ENCODE peak calls at places on chromosomes 6 and 20, in five cellular contexts. M is mesenchymal stem cell, Q is IMR-90, U is neuronal stem cell, D is trophoblast cell. Y is an unnamed sample.

GRCh38 chr6:27268803-27269202 is 21.3 kb downstream of the PRSS16 start:
- DNase-seq in M (no peak), Q (no peak), U (no peak), D (no peak), Y (no peak)

GRCh38 chr6:112289039-112289566 is 34.7 kb upstream of the LAMA4 start:
- DNase-seq in U (no peak), M (peak), Q (peak), D (no peak), Y (peak)

GRCh38 chr6:149200282-149200936 is 117.1 kb upstream of the TAB2 start:
- DNase-seq in U (no peak), M (no peak), Q (no peak), D (no peak), Y (no peak)

GRCh38 chr20:46348972-46349741 is 40.9 kb upstream of the CDH22 start:
- DNase-seq in D (peak), Q (peak), M (peak), U (peak), Y (peak)

GRCh38 chr20:50335105-50335504 is 144.5 kb downstream of the CEBPB start:
- DNase-seq in Q (peak), M (peak), U (peak), D (peak), Y (peak)

GRCh38 chr20:54681869-54682268 is 206.5 kb downstream of the DOK5 start:
- DNase-seq in Q (no peak), D (no peak), U (no peak), M (no peak), Y (no peak)

GRCh38 chr6:111556004-111556403 is 49.7 kb downstream of the TRAF3IP2 start:
- DNase-seq in U (no peak), M (no peak), Q (no peak), D (no peak), Y (no peak)

GRCh38 chr6:160267102-160267501 is 8.5 kb upstream of the SLC22A2 start:
- DNase-seq in Q (no peak), D (no peak), M (no peak), U (no peak), Y (no peak)

GRCh38 chr6:26497610-26498009 is 2.5 kb upstream of the BTN1A1 start:
- DNase-seq in Q (no peak), D (no peak), U (no peak), M (no peak), Y (no peak)

GRCh38 chr6:79946242-79946641 is 1.1 kb downstream of the ELOVL4 start:
- DNase-seq in M (peak), U (peak), Q (peak), D (no peak), Y (peak)

GRCh38 chr20:19937651-19938420 is 79.3 kb upstream of the NAA20 start:
- DNase-seq in D (no peak), Q (no peak), U (no peak), M (no peak), Y (no peak)

GRCh38 chr6:19719691-19720127 is 117.5 kb upstream of the ID4 start:
- DNase-seq in M (peak), Q (peak), D (no peak), U (peak), Y (peak)
- H3K4ac ChIP-seq in M (no peak), Q (peak), D (no peak), U (no peak), Y (no peak)

DNA sequence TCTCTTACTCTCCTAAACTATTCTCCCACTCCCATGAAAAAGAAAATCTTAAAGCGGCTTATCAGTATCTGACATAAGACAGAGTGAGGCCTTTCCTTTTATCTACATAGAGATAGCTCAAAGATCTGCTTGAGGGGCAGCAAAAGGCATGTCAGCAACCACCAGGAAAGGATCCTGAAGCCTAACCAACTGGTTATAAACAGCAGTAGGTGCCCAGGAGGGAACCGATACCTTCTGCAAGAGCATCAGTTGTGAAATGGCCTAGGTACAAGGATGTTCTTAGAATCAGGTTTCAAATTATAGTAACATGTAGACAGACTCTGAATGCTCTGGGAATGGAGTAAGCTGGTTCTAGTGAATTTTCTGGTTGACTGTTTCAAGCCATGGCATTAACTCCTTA is 21.4 kb downstream of the JARID2 start:
- DNase-seq in Q (no peak), D (no peak), M (no peak), U (no peak), Y (peak)
- H3K4ac ChIP-seq in Q (no peak), D (peak), M (no peak), U (no peak), Y (no peak)

GRCh38 chr6:146410851-146411595 is 132.6 kb upstream of the RAB32 start:
- DNase-seq in Q (no peak), U (no peak), D (peak), M (peak), Y (no peak)

DNA sequence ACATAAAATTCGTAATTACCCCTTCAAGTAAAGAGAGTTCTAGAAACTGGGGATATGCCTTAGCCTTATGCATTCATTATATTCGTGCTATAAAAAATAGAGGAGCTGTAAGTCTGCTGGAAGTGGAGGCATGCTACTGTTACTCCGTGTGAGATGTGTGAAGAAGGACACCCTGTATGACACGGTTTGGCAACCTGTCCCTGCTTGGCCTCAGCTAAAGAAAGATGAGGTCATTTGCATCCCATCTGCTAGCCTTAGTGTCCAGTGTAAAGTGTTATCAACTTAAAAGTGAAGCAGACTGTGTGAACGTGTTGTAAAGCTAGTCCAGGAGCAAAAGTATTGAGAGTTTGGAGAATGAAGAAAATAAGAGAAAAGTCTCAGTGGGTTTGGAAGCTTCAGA is 135.1 kb upstream of the RAB32 start:
- DNase-seq in U (no peak), M (no peak), D (no peak), Q (no peak), Y (no peak)
- H3K4ac ChIP-seq in U (no peak), M (no peak), D (no peak), Q (no peak), Y (no peak)

GRCh38 chr20:21573259-21573658 is 59.4 kb upstream of the NKX2-2 start:
- DNase-seq in M (no peak), Q (no peak), U (no peak), D (no peak), Y (no peak)

GRCh38 chr20:21570285-21570992 is 56.6 kb upstream of the NKX2-2 start:
- DNase-seq in U (no peak), D (no peak), M (no peak), Q (no peak), Y (peak)

GRCh38 chr20:21574443-21574842 is 60.6 kb upstream of the NKX2-2 start:
- DNase-seq in M (no peak), Q (no peak), D (no peak), U (no peak), Y (no peak)

GRCh38 chr20:21569586-21569985 is 55.7 kb upstream of the NKX2-2 start:
- DNase-seq in Q (no peak), U (no peak), M (no peak), D (no peak), Y (no peak)

GRCh38 chr20:21571841-21572690 is 58.2 kb upstream of the NKX2-2 start:
- DNase-seq in M (peak), D (peak), Q (no peak), U (peak), Y (peak)
- H3K4ac ChIP-seq in M (no peak), D (no peak), Q (no peak), U (no peak), Y (no peak)

GRCh38 chr6:35733633-35734032 is 3.2 kb upstream of the ARMC12 start:
- DNase-seq in M (no peak), D (no peak), Q (no peak), U (no peak), Y (no peak)

GRCh38 chr6:35729722-35730121 is 7.1 kb upstream of the ARMC12 start:
- DNase-seq in M (no peak), Q (no peak), U (no peak), D (no peak), Y (no peak)

GRCh38 chr6:35730745-35731413 is 6.0 kb upstream of the ARMC12 start:
- DNase-seq in D (no peak), U (no peak), Q (no peak), M (no peak), Y (no peak)

GRCh38 chr6:35731414-35731735 is 5.5 kb upstream of the ARMC12 start:
- DNase-seq in Q (peak), D (peak), M (peak), U (peak), Y (peak)

GRCh38 chr6:35731736-35732532 is 4.9 kb upstream of the ARMC12 start:
- DNase-seq in M (peak), U (peak), D (peak), Q (peak), Y (peak)
- H3K4ac ChIP-seq in M (peak), U (no peak), D (no peak), Q (peak), Y (peak)

Y was measured in mesendoderm.